ENCODE peak calls at places on chromosomes 7 and 10, in six cellular contexts. P is hepatocyte, F is spleen, N is adrenal gland, D is lung, H is prostate gland. I is an unnamed sample. For H3K4me1, the result is how much of the 10 kb centered on the place peaks cover.

GRCh38 chr7:149559711-149560110 is 62.1 kb upstream of the ZNF746 start:
- DNase-seq in P (no peak), F (no peak), N (no peak), D (no peak), H (no peak), I (no peak)

GRCh38 chr7:122975341-122975740 is 20.2 kb downstream of the TAS2R16 start:
- DNase-seq in P (no peak), F (no peak), N (no peak), D (no peak), H (no peak), I (no peak)

GRCh38 chr10:76306859-76307258 is 875.4 kb downstream of the LRMDA start:
- DNase-seq in P (no peak), F (no peak), N (no peak), D (no peak), H (no peak), I (no peak)

GRCh38 chr7:135441791-135442190 is 68.1 kb downstream of the CNOT4 start:
- DNase-seq in P (peak), F (no peak), N (no peak), D (no peak), H (no peak), I (no peak)

GRCh38 chr10:131726460-131726861 is 174.3 kb upstream of the PPP2R2D start:
- DNase-seq in P (peak), F (peak), N (peak), D (no peak), H (peak), I (peak)

GRCh38 chr10:72784551-72785421 is 92.8 kb downstream of the MCU start:
- DNase-seq in P (peak), F (no peak), N (peak), D (peak), H (peak), I (peak)

GRCh38 chr7:156739596-156739995 is 99.0 kb downstream of the RNF32 start:
- DNase-seq in P (no peak), F (no peak), N (no peak), D (no peak), H (no peak), I (no peak)

GRCh38 chr10:104020020-104020419 is 53.1 kb downstream of the SLK start:
- DNase-seq in P (no peak), F (no peak), N (no peak), D (no peak), H (no peak), I (no peak)

GRCh38 chr7:46414946-46415345 is 493.9 kb upstream of the IGFBP3 start:
- DNase-seq in P (no peak), F (no peak), N (no peak), D (no peak), H (no peak), I (no peak)

GRCh38 chr7:5549096-5549896 is 125.7 kb upstream of the TNRC18 start:
- DNase-seq in P (peak), F (no peak), N (peak), D (peak), H (no peak), I (no peak)

GRCh38 chr10:58573144-58573543 is 60.5 kb downstream of the BICC1 start:
- DNase-seq in P (no peak), F (no peak), N (no peak), D (no peak), H (no peak), I (no peak)

GRCh38 chr10:33306756-33307519 is 27.5 kb downstream of the NRP1 start:
- DNase-seq in P (peak), F (no peak), N (no peak), D (no peak), H (no peak), I (no peak)

GRCh38 chr7:149071641-149072437 is 18.7 kb downstream of the ZNF786 start:
- DNase-seq in P (peak), F (peak), N (no peak), D (peak), H (no peak), I (peak)

GRCh38 chr10:688287-688620 is 1.2 kb downstream of the DIP2C start:
- DNase-seq in P (no peak), F (no peak), N (no peak), D (no peak), H (no peak), I (no peak)

GRCh38 chr10:13528875-13529713 is at the start of gene BEND7:
- DNase-seq in P (peak), F (no peak), N (peak), D (no peak), H (no peak), I (peak)

GRCh38 chr10:12717981-12718707 is 283.4 kb downstream of the CCDC3 start:
- DNase-seq in P (no peak), F (no peak), N (no peak), D (no peak), H (no peak), I (no peak)

GRCh38 chr7:123871998-123872867 is 27.3 kb downstream of the HYAL4 start:
- DNase-seq in P (peak), F (peak), N (peak), D (peak), H (peak), I (no peak)

GRCh38 chr7:47610506-47611044 is 28.7 kb upstream of the TNS3 start:
- DNase-seq in P (peak), F (no peak), N (no peak), D (no peak), H (no peak), I (no peak)

GRCh38 chr7:117279931-117280525 is 42.8 kb downstream of the WNT2 start:
- DNase-seq in P (no peak), F (no peak), N (peak), D (no peak), H (no peak), I (peak)

GRCh38 chr7:91047636-91048035 is 216.6 kb upstream of the FZD1 start:
- DNase-seq in P (no peak), F (no peak), N (no peak), D (no peak), H (no peak), I (no peak)

GRCh38 chr10:98242823-98243222 is 25.2 kb downstream of the LOXL4 start:
- DNase-seq in P (peak), F (no peak), N (no peak), D (no peak), H (no peak), I (no peak)
- TF ChIP-seq CTCF in P (peak), F (peak), N (peak), D (no peak), H (no peak), I (peak)

DNA sequence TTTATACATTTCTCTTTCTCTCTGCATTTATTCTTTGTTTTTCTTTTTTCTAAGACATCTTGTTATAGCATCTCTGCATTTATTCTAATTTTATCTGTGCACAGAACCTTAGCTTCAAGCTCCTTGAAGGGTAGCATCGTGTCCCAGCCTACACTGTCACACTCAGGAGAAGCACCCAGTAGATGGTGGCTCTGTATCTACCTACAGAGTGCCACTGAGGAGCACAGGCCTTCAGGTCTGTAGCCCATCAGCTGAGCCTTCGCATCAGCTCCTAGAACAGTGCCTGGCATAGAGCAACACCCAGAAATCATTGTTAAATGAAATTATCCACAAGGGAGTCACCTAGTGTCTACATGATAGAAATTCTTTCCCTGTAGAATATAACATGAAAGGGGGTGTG is 203.0 kb upstream of the KLF14 start:
- DNase-seq in P (no peak), F (no peak), N (no peak), D (no peak), H (no peak), I (no peak)
- H3K4me1 ChIP-seq in P (under half), F (half or more), N (under half), D (under half), H (under half), I (under half)

DNA sequence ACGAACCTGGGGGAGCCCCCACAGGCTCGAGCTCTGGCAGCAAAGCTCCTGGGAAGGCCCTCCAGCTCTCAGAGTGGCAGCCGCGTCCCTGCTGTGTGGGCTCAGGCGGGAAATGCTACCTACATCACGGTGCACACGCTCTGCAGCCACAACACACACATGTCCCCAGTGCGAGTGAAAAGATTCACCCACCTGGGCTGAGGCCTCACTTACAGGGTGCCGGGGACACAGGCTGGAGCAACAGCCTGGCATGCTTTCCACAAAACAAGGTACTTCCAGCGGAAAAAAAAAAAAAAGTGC is 410.4 kb upstream of the FOXK1 start:
- DNase-seq in P (no peak), F (peak), N (no peak), D (no peak), H (no peak), I (no peak)
- H3K4me3 ChIP-seq in P (no peak), F (no peak), N (no peak), D (no peak), H (no peak), I (no peak)

DNA sequence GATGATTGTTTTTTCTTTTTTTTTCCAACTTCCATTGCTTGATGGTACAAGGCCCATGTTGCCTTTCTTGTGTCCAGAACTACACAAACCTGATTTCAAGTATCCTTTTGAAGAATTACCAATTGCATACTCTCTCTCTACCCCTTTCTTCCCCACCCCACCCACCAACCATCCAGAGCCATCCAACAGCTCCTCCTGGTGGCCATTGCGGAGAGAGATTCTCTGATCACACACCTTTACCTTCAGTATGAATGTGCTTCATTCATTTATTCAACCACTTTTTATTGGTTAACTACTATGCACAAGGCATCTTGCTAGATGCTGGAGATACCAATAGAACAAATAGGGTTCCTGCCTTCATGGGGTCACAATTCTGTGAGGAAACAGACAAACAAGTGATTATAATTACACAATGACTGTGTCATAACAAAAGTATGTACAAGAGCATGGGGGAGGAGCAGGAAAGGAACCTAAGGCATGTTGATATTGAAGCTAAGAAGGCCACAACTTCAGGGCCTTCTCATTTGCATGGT is 297.1 kb upstream of the LYZL1 start:
- DNase-seq in P (peak), F (no peak), N (peak), D (peak), H (peak), I (no peak)
- TF ChIP-seq CTCF in P (peak), F (peak), N (peak), D (peak), H (peak), I (peak)

GRCh38 chr10:98168147-98168546 is 33.7 kb downstream of the R3HCC1L start:
- DNase-seq in P (no peak), F (no peak), N (no peak), D (no peak), H (no peak), I (no peak)
- H3K4me1 ChIP-seq in P (under half), F (under half), N (under half), D (under half), H (under half), I (under half)

GRCh38 chr7:85471740-85472139 is 284.9 kb upstream of the SEMA3D start:
- DNase-seq in P (no peak), F (no peak), N (no peak), D (no peak), H (no peak), I (no peak)

GRCh38 chr7:85471312-85471711 is 284.5 kb upstream of the SEMA3D start:
- DNase-seq in P (no peak), F (no peak), N (no peak), D (no peak), H (no peak), I (no peak)

GRCh38 chr7:85475476-85475875 is 288.6 kb upstream of the SEMA3D start:
- DNase-seq in P (no peak), F (no peak), N (no peak), D (no peak), H (no peak), I (no peak)

GRCh38 chr7:85474234-85474633 is 287.4 kb upstream of the SEMA3D start:
- DNase-seq in P (no peak), F (no peak), N (no peak), D (no peak), H (no peak), I (no peak)

DNA sequence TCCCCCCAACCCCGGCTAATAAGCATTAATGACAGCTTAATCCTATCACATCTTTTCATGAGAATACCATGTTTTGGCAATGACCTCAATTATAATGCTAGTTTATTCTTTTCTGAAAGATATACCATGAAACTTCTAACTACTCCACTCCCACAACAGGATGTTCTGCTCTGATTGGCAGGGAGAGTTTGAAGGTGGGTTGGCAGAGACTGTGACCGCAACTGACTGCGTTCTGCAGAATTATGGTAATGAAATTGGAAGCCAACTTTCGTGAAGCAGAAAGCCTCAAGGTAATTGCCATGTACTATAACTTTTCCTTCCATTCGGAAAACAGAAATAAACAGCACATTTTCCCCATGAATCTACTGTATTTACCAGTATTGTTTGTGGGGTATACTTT is 288.2 kb upstream of the SEMA3D start:
- DNase-seq in P (no peak), F (no peak), N (no peak), D (no peak), H (no peak), I (no peak)
- H3K4me3 ChIP-seq in P (no peak), F (no peak), N (no peak), D (no peak), H (no peak), I (no peak)